ENCODE peak calls at places on chromosomes 7 and 10, in four cellular contexts. E is DND-41, N is IMR-90, F is fibroblast of lung. J is an unnamed sample.

GRCh38 chr10:89346264-89346971 is 18.6 kb downstream of the IFIT3 start:
- DNase-seq in E (no peak), N (peak), F (no peak), J (no peak)

GRCh38 chr7:149093228-149093627 is 2.7 kb upstream of the ZNF786 start:
- DNase-seq in E (no peak), N (no peak), F (no peak), J (no peak)

GRCh38 chr10:91935886-91936285 is 12.3 kb downstream of the BTAF1 start:
- DNase-seq in E (no peak), N (peak), F (no peak), J (no peak)

GRCh38 chr10:20466731-20467130 is 430.4 kb downstream of the NEBL start:
- DNase-seq in E (no peak), N (peak), F (peak), J (no peak)

GRCh38 chr7:102415685-102416225 is 17.6 kb upstream of the ORAI2 start:
- DNase-seq in E (no peak), N (no peak), F (no peak), J (peak)

GRCh38 chr10:86401588-86402282 is 35.1 kb upstream of the GRID1 start:
- DNase-seq in E (no peak), N (no peak), F (no peak), J (no peak)

GRCh38 chr7:150325110-150325611 is 1.8 kb upstream of the ACTR3C start:
- DNase-seq in E (no peak), N (peak), F (peak), J (no peak)

GRCh38 chr7:41084381-41084780 is 618.5 kb downstream of the INHBA start:
- DNase-seq in E (no peak), N (no peak), F (peak), J (no peak)

GRCh38 chr7:84506151-84506550 is 311.6 kb upstream of the SEMA3A start:
- DNase-seq in E (no peak), N (peak), F (peak), J (no peak)

GRCh38 chr7:134992626-134993179 is 6.4 kb downstream of the AGBL3 start:
- DNase-seq in E (no peak), N (peak), F (peak), J (no peak)

GRCh38 chr7:137342751-137343482 is 616 bp downstream of the PTN start:
- DNase-seq in E (no peak), N (peak), F (peak), J (peak)

GRCh38 chr10:131647789-131648188 is 253.0 kb upstream of the PPP2R2D start:
- DNase-seq in E (no peak), N (no peak), F (no peak), J (no peak)

GRCh38 chr7:158324397-158325360 is 262.9 kb downstream of the PTPRN2 start:
- DNase-seq in E (no peak), N (no peak), F (no peak), J (no peak)

GRCh38 chr10:103751696-103752287 is 103.6 kb downstream of the SH3PXD2A start:
- DNase-seq in E (no peak), N (no peak), F (no peak), J (no peak)

GRCh38 chr7:30865077-30865476 is 46.6 kb upstream of the AQP1 start:
- DNase-seq in E (no peak), N (no peak), F (no peak), J (no peak)

GRCh38 chr10:52314007-52314821 is at the start of gene DKK1:
- DNase-seq in E (no peak), N (peak), F (peak), J (peak)

GRCh38 chr7:114819629-114820362 is 102.1 kb upstream of the MDFIC start:
- DNase-seq in E (no peak), N (peak), F (peak), J (no peak)

GRCh38 chr7:103680161-103681144 is 234.4 kb upstream of the SLC26A5 start:
- DNase-seq in E (no peak), N (no peak), F (peak), J (no peak)

GRCh38 chr10:119862524-119862923 is 10.1 kb downstream of the MCMBP start:
- DNase-seq in E (no peak), N (no peak), F (no peak), J (no peak)

J was measured in pons.